ENCODE peak calls at places on chromosomes 16 and 17, in six cellular contexts. One of them, this sample, is unnamed. For H3K4me1, the result is how much of the 10 kb centered on the place peaks cover.

GRCh38 chr16:86490859-86491642 is 19.3 kb upstream of the FOXF1 start:
- DNase-seq in breast epithelium: no peak
- DNase-seq in ovary: no peak
- DNase-seq in vagina: no peak
- DNase-seq in pancreas: no peak
- DNase-seq in cardiac muscle cell: no peak
- DNase-seq in this sample: no peak

GRCh38 chr17:8288336-8289102 is at the start of gene RANGRF:
- DNase-seq in vagina: no peak
- DNase-seq in cardiac muscle cell: peak
- DNase-seq in pancreas: peak
- DNase-seq in breast epithelium: peak
- DNase-seq in ovary: peak
- DNase-seq in this sample: peak

GRCh38 chr17:37671813-37672544 is 28.7 kb upstream of the DDX52 start:
- DNase-seq in vagina: no peak
- DNase-seq in cardiac muscle cell: no peak
- DNase-seq in pancreas: no peak
- DNase-seq in ovary: no peak
- DNase-seq in breast epithelium: no peak
- DNase-seq in this sample: no peak

GRCh38 chr17:31917065-31917529 is 15.6 kb upstream of the UTP6 start:
- DNase-seq in vagina: no peak
- DNase-seq in pancreas: peak
- DNase-seq in ovary: no peak
- DNase-seq in cardiac muscle cell: no peak
- DNase-seq in breast epithelium: no peak
- DNase-seq in this sample: no peak

GRCh38 chr17:76261421-76262215 is 3.5 kb upstream of the UBALD2 start:
- DNase-seq in ovary: no peak
- DNase-seq in breast epithelium: no peak
- DNase-seq in cardiac muscle cell: no peak
- DNase-seq in vagina: no peak
- DNase-seq in pancreas: no peak
- DNase-seq in this sample: peak

GRCh38 chr17:42116705-42117396 is 4.3 kb downstream of the KAT2A start:
- DNase-seq in vagina: no peak
- DNase-seq in ovary: peak
- DNase-seq in breast epithelium: peak
- DNase-seq in cardiac muscle cell: peak
- DNase-seq in pancreas: peak
- DNase-seq in this sample: peak

GRCh38 chr16:78957328-78958100 is 643.0 kb downstream of the MAF start:
- DNase-seq in pancreas: no peak
- DNase-seq in ovary: peak
- DNase-seq in cardiac muscle cell: no peak
- DNase-seq in vagina: no peak
- DNase-seq in breast epithelium: no peak
- DNase-seq in this sample: no peak

GRCh38 chr17:50266384-50267073 is 7.7 kb upstream of the TMEM92 start:
- DNase-seq in ovary: peak
- DNase-seq in pancreas: no peak
- DNase-seq in cardiac muscle cell: no peak
- DNase-seq in breast epithelium: peak
- DNase-seq in vagina: peak
- DNase-seq in this sample: no peak

GRCh38 chr17:40415390-40415789 is 2.3 kb downstream of the TOP2A start:
- DNase-seq in vagina: no peak
- DNase-seq in cardiac muscle cell: peak
- DNase-seq in ovary: no peak
- DNase-seq in pancreas: no peak
- DNase-seq in breast epithelium: no peak
- DNase-seq in this sample: no peak

GRCh38 chr16:2609827-2610470 is 72.1 kb downstream of the PDPK1 start:
- DNase-seq in vagina: no peak
- DNase-seq in cardiac muscle cell: no peak
- DNase-seq in ovary: no peak
- DNase-seq in pancreas: peak
- DNase-seq in breast epithelium: no peak
- DNase-seq in this sample: no peak

GRCh38 chr16:2611499-2611862 is 70.8 kb upstream of the KCTD5 start:
- DNase-seq in breast epithelium: no peak
- DNase-seq in cardiac muscle cell: no peak
- DNase-seq in vagina: no peak
- DNase-seq in ovary: no peak
- DNase-seq in pancreas: peak
- DNase-seq in this sample: no peak

GRCh38 chr16:2610781-2611498 is 71.4 kb upstream of the KCTD5 start:
- DNase-seq in vagina: no peak
- DNase-seq in pancreas: peak
- DNase-seq in ovary: no peak
- DNase-seq in cardiac muscle cell: no peak
- DNase-seq in breast epithelium: no peak
- DNase-seq in this sample: no peak

GRCh38 chr16:2614761-2615191 is 67.5 kb upstream of the KCTD5 start:
- DNase-seq in vagina: no peak
- DNase-seq in cardiac muscle cell: no peak
- DNase-seq in pancreas: peak
- DNase-seq in ovary: no peak
- DNase-seq in breast epithelium: no peak
- DNase-seq in this sample: no peak
- H3K4me1 ChIP-seq in vagina: under half
- H3K4me1 ChIP-seq in cardiac muscle cell: under half
- H3K4me1 ChIP-seq in pancreas: under half
- H3K4me1 ChIP-seq in ovary: under half
- H3K4me1 ChIP-seq in breast epithelium: under half
- H3K4me1 ChIP-seq in this sample: under half

DNA sequence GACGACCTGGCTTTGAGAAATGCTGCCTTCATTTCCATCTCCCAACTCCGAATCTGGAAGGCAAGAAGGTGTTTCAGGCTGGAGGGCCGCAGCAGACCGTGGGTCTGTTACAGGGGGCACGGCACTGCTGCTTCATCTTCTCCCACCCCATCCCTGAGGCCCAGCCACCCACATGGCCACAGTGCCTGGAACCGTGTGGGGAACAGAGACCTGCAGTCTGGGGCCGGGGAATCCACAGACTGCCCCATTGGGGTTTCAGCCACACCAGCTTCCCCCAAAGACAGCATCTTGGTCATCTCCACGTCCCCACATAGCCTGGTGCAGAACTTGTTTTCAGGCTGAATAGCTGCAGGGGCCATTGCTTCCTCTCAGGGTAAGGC is 74.2 kb downstream of the MRC2 start:
- DNase-seq in cardiac muscle cell: no peak
- DNase-seq in ovary: no peak
- DNase-seq in vagina: no peak
- DNase-seq in breast epithelium: no peak
- DNase-seq in pancreas: peak
- DNase-seq in this sample: no peak
- H3K4me1 ChIP-seq in cardiac muscle cell: under half
- H3K4me1 ChIP-seq in ovary: under half
- H3K4me1 ChIP-seq in vagina: under half
- H3K4me1 ChIP-seq in breast epithelium: under half
- H3K4me1 ChIP-seq in pancreas: under half
- H3K4me1 ChIP-seq in this sample: under half

DNA sequence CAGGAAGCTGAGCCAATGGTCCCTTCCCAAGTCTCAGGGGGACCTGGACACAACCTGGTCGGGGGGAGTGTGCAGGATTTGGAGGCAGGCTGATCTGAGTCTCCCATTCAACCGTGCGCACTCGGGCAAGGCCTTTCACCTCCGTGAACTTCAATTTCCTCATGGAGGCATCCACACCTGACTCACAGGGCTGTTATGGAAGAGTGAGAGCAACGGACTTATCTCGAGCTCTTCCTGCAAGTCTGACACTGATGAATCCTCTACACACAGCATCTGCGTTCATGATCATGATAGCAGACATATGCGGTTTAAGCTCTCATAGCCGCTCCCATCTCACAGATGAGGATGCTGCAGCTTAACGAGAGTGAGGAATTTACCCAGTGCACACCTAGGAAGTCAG is 21.6 kb downstream of the TIMM22 start:
- DNase-seq in pancreas: no peak
- DNase-seq in vagina: no peak
- DNase-seq in breast epithelium: no peak
- DNase-seq in cardiac muscle cell: no peak
- DNase-seq in ovary: no peak
- DNase-seq in this sample: no peak
- H3K4me1 ChIP-seq in pancreas: under half
- H3K4me1 ChIP-seq in vagina: under half
- H3K4me1 ChIP-seq in breast epithelium: under half
- H3K4me1 ChIP-seq in cardiac muscle cell: under half
- H3K4me1 ChIP-seq in ovary: under half
- H3K4me1 ChIP-seq in this sample: under half

GRCh38 chr17:77282524-77283515 is 142.1 kb downstream of the SEC14L1 start:
- DNase-seq in ovary: no peak
- DNase-seq in cardiac muscle cell: no peak
- DNase-seq in breast epithelium: peak
- DNase-seq in vagina: no peak
- DNase-seq in pancreas: peak
- DNase-seq in this sample: no peak

GRCh38 chr17:77286391-77286640 is 145.5 kb downstream of the SEC14L1 start:
- DNase-seq in vagina: no peak
- DNase-seq in ovary: no peak
- DNase-seq in cardiac muscle cell: no peak
- DNase-seq in pancreas: no peak
- DNase-seq in breast epithelium: no peak
- DNase-seq in this sample: no peak

GRCh38 chr17:77285594-77286390 is 145.0 kb downstream of the SEC14L1 start:
- DNase-seq in breast epithelium: peak
- DNase-seq in ovary: no peak
- DNase-seq in vagina: no peak
- DNase-seq in cardiac muscle cell: no peak
- DNase-seq in pancreas: peak
- DNase-seq in this sample: no peak

GRCh38 chr17:77281904-77282367 is 141.2 kb downstream of the SEC14L1 start:
- DNase-seq in cardiac muscle cell: no peak
- DNase-seq in breast epithelium: no peak
- DNase-seq in pancreas: no peak
- DNase-seq in vagina: no peak
- DNase-seq in ovary: no peak
- DNase-seq in this sample: no peak

DNA sequence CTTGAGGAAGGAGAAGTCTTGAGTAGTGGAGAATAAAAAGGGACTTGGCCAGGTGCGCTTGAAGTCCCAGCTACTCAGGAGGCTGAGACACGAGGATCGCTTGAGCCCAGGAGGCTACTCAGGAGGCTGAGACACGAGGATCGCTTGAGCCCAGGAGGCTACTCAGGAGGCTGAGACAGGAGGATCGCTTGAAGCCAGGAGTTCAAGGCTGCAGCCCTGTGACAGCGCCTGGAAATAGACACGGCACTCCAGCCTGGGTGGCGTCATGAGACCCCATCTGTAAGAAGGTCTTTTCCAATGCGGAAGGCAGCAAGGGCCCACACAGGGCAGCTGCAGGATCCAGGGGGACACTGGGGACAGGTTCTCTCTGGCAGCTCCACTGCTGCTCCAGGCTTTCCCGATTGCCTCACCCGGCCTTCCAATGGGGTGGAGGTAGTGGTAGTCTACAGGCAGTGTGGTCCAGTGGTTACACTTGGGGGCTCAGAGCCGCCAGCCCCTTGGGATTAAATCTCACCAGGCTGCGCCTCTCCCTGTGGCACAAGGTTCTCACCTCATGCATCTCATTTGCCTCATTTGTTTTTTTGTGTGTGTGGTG is 143.4 kb downstream of the SEC14L1 start:
- DNase-seq in pancreas: no peak
- DNase-seq in vagina: no peak
- DNase-seq in breast epithelium: no peak
- DNase-seq in ovary: no peak
- DNase-seq in cardiac muscle cell: no peak
- DNase-seq in this sample: no peak
- H3K4me1 ChIP-seq in pancreas: under half
- H3K4me1 ChIP-seq in vagina: half or more
- H3K4me1 ChIP-seq in breast epithelium: under half
- H3K4me1 ChIP-seq in ovary: under half
- H3K4me1 ChIP-seq in cardiac muscle cell: half or more
- H3K4me1 ChIP-seq in this sample: under half

DNA sequence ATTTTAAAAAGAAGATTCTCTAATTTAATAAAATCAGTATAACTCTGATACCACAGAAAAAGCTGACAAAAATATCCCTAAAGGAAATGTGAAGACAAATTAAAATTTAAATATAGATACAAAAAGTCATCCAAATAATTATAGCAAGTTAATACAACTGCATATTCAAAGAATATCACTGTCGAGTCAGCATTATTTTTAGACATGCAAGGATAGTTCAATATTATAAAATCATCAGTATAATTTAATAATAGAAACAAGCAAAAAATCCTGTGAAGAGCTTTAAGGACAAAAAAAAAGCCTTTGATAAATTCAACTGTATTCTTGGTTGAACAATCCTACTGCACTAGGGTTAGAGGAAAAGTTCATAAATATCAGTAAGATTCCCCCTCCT is 21.0 kb upstream of the CDYL2 start:
- DNase-seq in breast epithelium: no peak
- DNase-seq in pancreas: no peak
- DNase-seq in ovary: no peak
- DNase-seq in vagina: no peak
- DNase-seq in cardiac muscle cell: no peak
- DNase-seq in this sample: no peak
- H3K4me1 ChIP-seq in breast epithelium: under half
- H3K4me1 ChIP-seq in pancreas: under half
- H3K4me1 ChIP-seq in ovary: under half
- H3K4me1 ChIP-seq in vagina: under half
- H3K4me1 ChIP-seq in cardiac muscle cell: under half
- H3K4me1 ChIP-seq in this sample: under half

GRCh38 chr16:11356573-11357331 is 11.5 kb downstream of the RMI2 start:
- DNase-seq in ovary: peak
- DNase-seq in pancreas: peak
- DNase-seq in vagina: no peak
- DNase-seq in cardiac muscle cell: peak
- DNase-seq in breast epithelium: no peak
- DNase-seq in this sample: peak

GRCh38 chr16:11355862-11356261 is 10.6 kb downstream of the RMI2 start:
- DNase-seq in pancreas: no peak
- DNase-seq in cardiac muscle cell: no peak
- DNase-seq in breast epithelium: no peak
- DNase-seq in ovary: no peak
- DNase-seq in vagina: no peak
- DNase-seq in this sample: no peak

GRCh38 chr16:11353158-11353557 is 7.9 kb downstream of the RMI2 start:
- DNase-seq in breast epithelium: no peak
- DNase-seq in ovary: no peak
- DNase-seq in vagina: no peak
- DNase-seq in cardiac muscle cell: no peak
- DNase-seq in pancreas: no peak
- DNase-seq in this sample: no peak

GRCh38 chr16:11354733-11355574 is 9.7 kb downstream of the RMI2 start:
- DNase-seq in vagina: no peak
- DNase-seq in pancreas: no peak
- DNase-seq in breast epithelium: no peak
- DNase-seq in cardiac muscle cell: no peak
- DNase-seq in ovary: peak
- DNase-seq in this sample: peak

GRCh38 chr16:11354407-11354732 is 9.1 kb downstream of the RMI2 start:
- DNase-seq in pancreas: no peak
- DNase-seq in cardiac muscle cell: no peak
- DNase-seq in ovary: no peak
- DNase-seq in breast epithelium: no peak
- DNase-seq in vagina: no peak
- DNase-seq in this sample: no peak
- H3K4me1 ChIP-seq in pancreas: under half
- H3K4me1 ChIP-seq in cardiac muscle cell: under half
- H3K4me1 ChIP-seq in ovary: under half
- H3K4me1 ChIP-seq in breast epithelium: under half
- H3K4me1 ChIP-seq in vagina: half or more
- H3K4me1 ChIP-seq in this sample: under half

GRCh38 chr17:63676540-63676933 is 23.4 kb downstream of the LIMD2 start:
- DNase-seq in cardiac muscle cell: no peak
- DNase-seq in vagina: no peak
- DNase-seq in ovary: no peak
- DNase-seq in breast epithelium: no peak
- DNase-seq in pancreas: no peak
- DNase-seq in this sample: no peak
- H3K4me1 ChIP-seq in cardiac muscle cell: under half
- H3K4me1 ChIP-seq in vagina: under half
- H3K4me1 ChIP-seq in ovary: under half
- H3K4me1 ChIP-seq in breast epithelium: under half
- H3K4me1 ChIP-seq in pancreas: under half
- H3K4me1 ChIP-seq in this sample: under half